ENCODE peak calls at places on chromosomes 4 and X, in four cellular contexts. Z is H1, T is H9, F is mesendoderm. Q is an unnamed sample.
A peak's percentile ranks its signal among the peaks of the same experiment; 100 is the strongest.

GRCh38 chr4:56360071-56360470 is 27.2 kb downstream of the AASDH start:
- DNase-seq in Z (no peak), F (no peak), T (no peak), Q (peak; percentile 51)

GRCh38 chr4:185020293-185020808 is 2.1 kb downstream of the HELT start:
- DNase-seq in F (peak; percentile 61), T (peak; percentile 67), Z (no peak), Q (no peak)

GRCh38 chr4:154014401-154015105 is 225.7 kb upstream of the SFRP2 start:
- DNase-seq in F (no peak), T (no peak), Z (no peak), Q (no peak)

GRCh38 chr4:25913056-25913850 is 767 bp upstream of the SMIM20 start:
- DNase-seq in T (no peak), F (peak; percentile 61), Z (no peak), Q (peak; percentile 47)

GRCh38 chr4:69910016-69910782 is 20.7 kb upstream of the CSN1S1 start:
- DNase-seq in F (no peak), Z (no peak), T (no peak), Q (peak; percentile 21)

GRCh38 chr4:91590242-91590641 is 713.5 kb upstream of the GRID2 start:
- DNase-seq in F (no peak), T (no peak), Z (no peak), Q (no peak)

GRCh38 chr4:10285028-10285427 is 168.4 kb upstream of the WDR1 start:
- DNase-seq in F (no peak), T (no peak), Z (no peak), Q (no peak)

GRCh38 chr4:86092684-86093083 is 267.2 kb downstream of the MAPK10 start:
- DNase-seq in T (no peak), F (no peak), Z (no peak), Q (peak; percentile 81)

GRCh38 chr4:11585506-11585905 is 156.8 kb upstream of the HS3ST1 start:
- DNase-seq in T (no peak), Z (no peak), F (no peak), Q (no peak)

GRCh38 chrX:114959729-114960128 is 57.7 kb downstream of the IL13RA2 start:
- DNase-seq in T (no peak), F (no peak), Z (no peak), Q (peak; percentile 22)

GRCh38 chrX:115449742-115450141 is 111.2 kb upstream of the PLS3 start:
- DNase-seq in Z (no peak), F (no peak), T (no peak), Q (no peak)

GRCh38 chr4:67886281-67886680 is 2.5 kb upstream of the TMPRSS11D start:
- DNase-seq in F (no peak), T (no peak), Z (no peak), Q (peak; percentile 61)

GRCh38 chrX:7120578-7121219 is 26.8 kb upstream of the STS start:
- DNase-seq in T (no peak), F (no peak), Z (no peak), Q (peak; percentile 58)

GRCh38 chrX:68669094-68669830 is 21.8 kb downstream of the STARD8 start:
- DNase-seq in T (no peak), F (peak; percentile 82), Z (no peak), Q (no peak)

GRCh38 chr4:113446019-113446418 is 315.5 kb downstream of the CAMK2D start:
- DNase-seq in F (no peak), Z (no peak), T (no peak), Q (peak; percentile 92)

GRCh38 chr4:4339504-4340085 is 47.3 kb upstream of the NSG1 start:
- DNase-seq in Z (no peak), T (no peak), F (no peak), Q (peak; percentile 13)

GRCh38 chr4:89110541-89110985 is 770 bp upstream of the TIGD2 start:
- DNase-seq in Z (no peak), T (peak; percentile 55), F (peak; percentile 64), Q (no peak)

GRCh38 chr4:87192155-87192919 is 28.1 kb downstream of the KLHL8 start:
- DNase-seq in Z (no peak), F (no peak), T (no peak), Q (no peak)

GRCh38 chr4:179719766-179720470 is 2277.7 kb upstream of the AGA start:
- DNase-seq in F (no peak), T (no peak), Z (no peak), Q (no peak)

GRCh38 chr4:19402666-19403065 is 849.0 kb upstream of the SLIT2 start:
- DNase-seq in T (no peak), F (no peak), Z (no peak), Q (peak; percentile 47)

GRCh38 chr4:26001816-26002215 is 87.8 kb downstream of the SMIM20 start:
- DNase-seq in T (no peak), F (no peak), Z (no peak), Q (no peak)

GRCh38 chrX:9374537-9374936 is 90.3 kb upstream of the TBL1X start:
- DNase-seq in F (no peak), T (no peak), Z (no peak), Q (no peak)

GRCh38 chrX:86061407-86061806 is 14.0 kb upstream of the CHM start:
- DNase-seq in Z (no peak), F (no peak), T (no peak), Q (no peak)

GRCh38 chrX:138874271-138874670 is 162.8 kb upstream of the FGF13 start:
- DNase-seq in F (no peak), T (no peak), Z (no peak), Q (no peak)

GRCh38 chrX:109934434-109934833 is 68.5 kb upstream of the TMEM164 start:
- DNase-seq in Z (no peak), T (no peak), F (no peak), Q (peak; percentile 21)

GRCh38 chr4:168835880-168836454 is 174.1 kb downstream of the CBR4 start:
- DNase-seq in F (no peak), T (no peak), Z (no peak), Q (no peak)

GRCh38 chr4:147831452-147832192 is 99.7 kb downstream of the ARHGAP10 start:
- DNase-seq in Z (no peak), T (no peak), F (peak; percentile 67), Q (peak; percentile 93)

GRCh38 chrX:18875256-18875878 is 108.5 kb downstream of the PHKA2 start:
- DNase-seq in F (no peak), T (peak; percentile 20), Z (no peak), Q (no peak)

GRCh38 chr4:65344278-65344825 is 325.9 kb downstream of the EPHA5 start:
- DNase-seq in F (no peak), Z (no peak), T (no peak), Q (no peak)

GRCh38 chr4:80235451-80235850 is 31.0 kb upstream of the FGF5 start:
- DNase-seq in Z (no peak), F (no peak), T (no peak), Q (peak; percentile 82)

GRCh38 chr4:183658362-183659028 is 490 bp downstream of the RWDD4 start:
- DNase-seq in T (peak; percentile 32), Z (no peak), F (peak; percentile 29), Q (peak; percentile 10)

GRCh38 chr4:183657564-183657963 is 1.4 kb downstream of the RWDD4 start:
- DNase-seq in F (no peak), Z (no peak), T (no peak), Q (no peak)

GRCh38 chr4:183659029-183659870 is at the start of the genes RWDD4 and TRAPPC11:
- DNase-seq in F (peak; percentile 100), T (peak; percentile 98), Z (peak; percentile 94), Q (peak; percentile 99)

GRCh38 chr4:183659919-183660318 is 826 bp downstream of the TRAPPC11 start:
- DNase-seq in F (no peak), T (no peak), Z (no peak), Q (peak; percentile 7)
- H3K56ac ChIP-seq in F (peak overlapping the region; percentile 95), T (no peak overlapping the region), Z (no peak overlapping the region), Q (peak overlapping the region; percentile 80)

DNA sequence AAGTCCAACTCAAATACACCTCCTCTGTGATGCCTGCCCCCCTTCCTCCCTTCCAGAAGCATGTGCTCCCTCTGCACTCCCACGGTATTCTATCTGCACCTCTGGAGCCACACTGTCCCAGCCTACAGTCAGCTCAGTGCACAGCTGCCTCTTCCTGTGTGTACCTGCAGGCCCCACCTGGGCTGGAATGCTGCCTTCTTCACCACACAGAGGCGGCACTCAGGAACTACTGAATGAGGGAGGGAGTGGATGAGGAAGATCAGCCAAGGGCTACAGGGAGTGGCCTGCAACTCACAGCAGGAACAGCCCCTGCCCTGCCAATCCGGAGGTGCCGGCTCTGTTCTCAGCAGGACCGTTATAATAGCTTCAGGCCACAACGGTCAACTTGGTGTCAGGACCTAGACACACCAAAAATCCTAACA is 10.1 kb downstream of the AFAP1 start:
- DNase-seq in F (peak; percentile 85), Z (peak; percentile 25), T (peak; percentile 69), Q (no peak)
- H3K56ac ChIP-seq in F (peak overlapping the region; percentile 70), Z (no peak overlapping the region), T (no peak overlapping the region), Q (no peak overlapping the region)

GRCh38 chr4:160652790-160653189 is 1511.0 kb downstream of the FSTL5 start:
- DNase-seq in T (no peak), F (no peak), Z (no peak), Q (no peak)
- H3K56ac ChIP-seq in T (no peak overlapping the region), F (no peak overlapping the region), Z (no peak overlapping the region), Q (no peak overlapping the region)

DNA sequence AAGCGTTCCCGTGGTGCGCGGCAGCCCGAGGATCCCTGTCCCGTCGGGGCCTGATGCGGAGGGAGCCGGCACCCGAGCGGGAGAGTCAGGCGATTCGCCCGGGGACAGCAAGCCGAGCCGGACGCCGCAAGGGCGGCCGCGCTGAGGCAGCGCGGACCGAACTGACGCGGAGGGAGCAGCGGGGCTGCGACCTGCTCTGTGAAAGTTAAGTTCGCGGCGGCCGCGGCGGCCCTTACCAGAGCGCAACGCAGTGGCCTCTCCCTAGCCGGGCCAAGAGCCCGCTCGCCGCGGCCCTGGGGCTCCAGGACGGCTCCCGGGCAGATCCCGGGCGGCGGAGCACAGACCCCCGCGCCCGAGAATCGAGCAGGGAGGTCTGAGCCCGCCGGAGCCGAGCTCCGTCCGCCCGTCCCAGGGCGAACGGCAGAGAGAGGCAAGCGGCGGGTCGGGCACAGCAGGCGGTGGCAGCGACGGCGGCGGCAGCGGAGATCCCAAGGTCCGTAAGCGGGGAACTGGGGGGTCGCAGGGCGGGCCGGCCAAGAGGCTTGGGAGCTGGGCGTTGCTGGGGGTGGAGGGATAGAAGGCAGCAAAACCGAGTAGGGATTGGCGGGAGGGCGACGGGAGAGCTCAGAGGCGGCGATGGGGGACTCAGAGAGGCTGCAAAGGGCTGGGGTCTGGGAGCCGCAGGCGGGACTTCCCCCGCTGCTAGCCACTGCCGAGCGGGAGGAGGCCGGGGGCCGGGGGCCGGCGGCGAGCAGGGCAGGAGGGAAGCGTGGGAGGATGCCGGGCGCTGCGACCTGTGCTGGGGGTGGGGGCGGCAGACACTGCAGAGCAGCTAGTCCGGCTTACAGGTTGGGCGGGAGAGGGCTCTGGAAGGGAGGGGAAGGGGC is 1.0 kb downstream of the GPR50 start:
- DNase-seq in T (peak; percentile 61), Z (no peak), F (peak; percentile 62), Q (no peak)
- H3K56ac ChIP-seq in T (no peak overlapping the region), Z (no peak overlapping the region), F (peak overlapping the region; percentile 60), Q (no peak overlapping the region)

Q was measured in IMR-90.